ENCODE peak calls at places on chromosomes 7 and 10, in five cellular contexts. One of them, this sample, is unnamed.

GRCh38 chr10:5476918-5477525 is 22.3 kb downstream of the CALML5 start:
- DNase-seq in upper lobe of right lung: no peak
- DNase-seq in NCI-H526 treated with DMSO at 0.1 percent for 48 hours: no peak
- DNase-seq in naive thymus-derived CD8-positive, alpha-beta T cell: no peak
- DNase-seq in activated CD8-positive, alpha-beta memory T cell treated with anti-CD3 and anti-CD28 coated beads for 48 hours: no peak
- DNase-seq in this sample: no peak

GRCh38 chr7:557556-557877 is 37.9 kb upstream of the PDGFA start:
- DNase-seq in naive thymus-derived CD8-positive, alpha-beta T cell: no peak
- DNase-seq in NCI-H526 treated with DMSO at 0.1 percent for 48 hours: no peak
- DNase-seq in upper lobe of right lung: no peak
- DNase-seq in activated CD8-positive, alpha-beta memory T cell treated with anti-CD3 and anti-CD28 coated beads for 48 hours: no peak
- DNase-seq in this sample: peak

GRCh38 chr7:73952266-73952665 is 75.7 kb upstream of the ELN start:
- DNase-seq in upper lobe of right lung: no peak
- DNase-seq in naive thymus-derived CD8-positive, alpha-beta T cell: no peak
- DNase-seq in NCI-H526 treated with DMSO at 0.1 percent for 48 hours: no peak
- DNase-seq in activated CD8-positive, alpha-beta memory T cell treated with anti-CD3 and anti-CD28 coated beads for 48 hours: no peak
- DNase-seq in this sample: no peak

GRCh38 chr10:30529373-30529998 is 95.5 kb downstream of the MAP3K8 start:
- DNase-seq in NCI-H526 treated with DMSO at 0.1 percent for 48 hours: no peak
- DNase-seq in upper lobe of right lung: peak
- DNase-seq in activated CD8-positive, alpha-beta memory T cell treated with anti-CD3 and anti-CD28 coated beads for 48 hours: peak
- DNase-seq in naive thymus-derived CD8-positive, alpha-beta T cell: peak
- DNase-seq in this sample: peak

GRCh38 chr7:128402346-128402745 is 7.4 kb downstream of the IMPDH1 start:
- DNase-seq in naive thymus-derived CD8-positive, alpha-beta T cell: no peak
- DNase-seq in activated CD8-positive, alpha-beta memory T cell treated with anti-CD3 and anti-CD28 coated beads for 48 hours: no peak
- DNase-seq in upper lobe of right lung: no peak
- DNase-seq in NCI-H526 treated with DMSO at 0.1 percent for 48 hours: no peak
- DNase-seq in this sample: no peak

GRCh38 chr10:17607603-17608332 is 9.4 kb downstream of the HACD1 start:
- DNase-seq in activated CD8-positive, alpha-beta memory T cell treated with anti-CD3 and anti-CD28 coated beads for 48 hours: no peak
- DNase-seq in upper lobe of right lung: no peak
- DNase-seq in naive thymus-derived CD8-positive, alpha-beta T cell: no peak
- DNase-seq in NCI-H526 treated with DMSO at 0.1 percent for 48 hours: no peak
- DNase-seq in this sample: no peak

GRCh38 chr7:99359465-99360154 is 14.9 kb upstream of the ARPC1B start:
- DNase-seq in activated CD8-positive, alpha-beta memory T cell treated with anti-CD3 and anti-CD28 coated beads for 48 hours: no peak
- DNase-seq in NCI-H526 treated with DMSO at 0.1 percent for 48 hours: no peak
- DNase-seq in upper lobe of right lung: no peak
- DNase-seq in naive thymus-derived CD8-positive, alpha-beta T cell: no peak
- DNase-seq in this sample: peak

GRCh38 chr10:129993621-129994020 is 29.5 kb upstream of the EBF3 start:
- DNase-seq in activated CD8-positive, alpha-beta memory T cell treated with anti-CD3 and anti-CD28 coated beads for 48 hours: no peak
- DNase-seq in naive thymus-derived CD8-positive, alpha-beta T cell: no peak
- DNase-seq in upper lobe of right lung: no peak
- DNase-seq in NCI-H526 treated with DMSO at 0.1 percent for 48 hours: no peak
- DNase-seq in this sample: no peak

GRCh38 chr7:1326511-1326785 is 93.8 kb downstream of the UNCX start:
- DNase-seq in upper lobe of right lung: no peak
- DNase-seq in NCI-H526 treated with DMSO at 0.1 percent for 48 hours: no peak
- DNase-seq in naive thymus-derived CD8-positive, alpha-beta T cell: no peak
- DNase-seq in activated CD8-positive, alpha-beta memory T cell treated with anti-CD3 and anti-CD28 coated beads for 48 hours: no peak
- DNase-seq in this sample: peak

GRCh38 chr7:99311702-99312101 is 14.0 kb upstream of the ARPC1A start:
- DNase-seq in activated CD8-positive, alpha-beta memory T cell treated with anti-CD3 and anti-CD28 coated beads for 48 hours: no peak
- DNase-seq in NCI-H526 treated with DMSO at 0.1 percent for 48 hours: no peak
- DNase-seq in upper lobe of right lung: no peak
- DNase-seq in naive thymus-derived CD8-positive, alpha-beta T cell: no peak
- DNase-seq in this sample: no peak

GRCh38 chr7:50092579-50093411 is at the start of gene ZPBP:
- DNase-seq in naive thymus-derived CD8-positive, alpha-beta T cell: peak
- DNase-seq in NCI-H526 treated with DMSO at 0.1 percent for 48 hours: peak
- DNase-seq in upper lobe of right lung: peak
- DNase-seq in activated CD8-positive, alpha-beta memory T cell treated with anti-CD3 and anti-CD28 coated beads for 48 hours: peak
- DNase-seq in this sample: no peak

GRCh38 chr10:4514445-4515108 is 311.4 kb upstream of the AKR1E2 start:
- DNase-seq in activated CD8-positive, alpha-beta memory T cell treated with anti-CD3 and anti-CD28 coated beads for 48 hours: no peak
- DNase-seq in NCI-H526 treated with DMSO at 0.1 percent for 48 hours: no peak
- DNase-seq in naive thymus-derived CD8-positive, alpha-beta T cell: peak
- DNase-seq in upper lobe of right lung: peak
- DNase-seq in this sample: peak

GRCh38 chr7:33905389-33906032 is at the start of gene BMPER:
- DNase-seq in NCI-H526 treated with DMSO at 0.1 percent for 48 hours: peak
- DNase-seq in activated CD8-positive, alpha-beta memory T cell treated with anti-CD3 and anti-CD28 coated beads for 48 hours: no peak
- DNase-seq in upper lobe of right lung: peak
- DNase-seq in naive thymus-derived CD8-positive, alpha-beta T cell: no peak
- DNase-seq in this sample: peak